ENCODE peak calls at places on chromosomes 3 and 15, in four cellular contexts. N, A, W and T are unnamed samples.

GRCh38 chr3:45381168-45381852 is 7.1 kb upstream of the LARS2 start:
- DNase-seq in N (no peak), W (peak; percentile 53), A (no peak), T (no peak)

GRCh38 chr3:127651516-127652172 is 21.1 kb upstream of the ABTB1 start:
- DNase-seq in N (no peak), W (no peak), A (no peak), T (no peak)

GRCh38 chr3:77601853-77602440 is 562.0 kb downstream of the ROBO2 start:
- DNase-seq in N (no peak), A (no peak), W (no peak), T (no peak)

GRCh38 chr3:28239108-28239507 is 2.3 kb upstream of the CMC1 start:
- DNase-seq in W (no peak), A (no peak), N (no peak), T (no peak)

GRCh38 chr3:5791558-5791957 is 604.1 kb downstream of the EDEM1 start:
- DNase-seq in W (no peak), N (no peak), A (no peak), T (no peak)

GRCh38 chr3:127070776-127071175 is 87.9 kb downstream of the PLXNA1 start:
- DNase-seq in N (no peak), W (no peak), A (no peak), T (no peak)

GRCh38 chr15:95603802-95604201 is 726.7 kb upstream of the NR2F2 start:
- DNase-seq in W (no peak), N (no peak), A (no peak), T (no peak)

GRCh38 chr3:56999547-56999946 is 60.9 kb upstream of the SPATA12 start:
- DNase-seq in N (no peak), W (no peak), A (no peak), T (no peak)

GRCh38 chr3:170670504-170670903 is 84.6 kb upstream of the SLC7A14 start:
- DNase-seq in A (no peak), N (no peak), W (no peak), T (no peak)

GRCh38 chr15:67805008-67805681 is 20.2 kb upstream of the SKOR1 start:
- DNase-seq in W (no peak), N (no peak), A (no peak), T (no peak)

GRCh38 chr15:87846746-87847145 is 409.8 kb downstream of the NTRK3 start:
- DNase-seq in A (no peak), N (no peak), W (no peak), T (no peak)

GRCh38 chr15:64687167-64688085 is 88.0 kb downstream of the RBPMS2 start:
- DNase-seq in W (no peak), N (no peak), A (no peak), T (no peak)

GRCh38 chr3:71991681-71992080 is 206.7 kb upstream of the PROK2 start:
- DNase-seq in N (no peak), W (no peak), A (no peak), T (no peak)

GRCh38 chr15:41779662-41780157 is 5.4 kb downstream of the MAPKBP1 start:
- DNase-seq in N (no peak), A (no peak), W (no peak), T (no peak)

GRCh38 chr3:188796122-188796631 is 375.6 kb upstream of the TPRG1 start:
- DNase-seq in N (no peak), W (no peak), A (no peak), T (no peak)

GRCh38 chr3:143977326-143978262 is 6.0 kb downstream of the DIPK2A start:
- DNase-seq in N (no peak), A (no peak), W (no peak), T (no peak)

GRCh38 chr15:70029297-70029701 is 68.4 kb downstream of the TLE3 start:
- DNase-seq in A (no peak), W (peak; percentile 39), N (no peak), T (no peak)

GRCh38 chr3:64163019-64163754 is 62.1 kb downstream of the PRICKLE2 start:
- DNase-seq in W (no peak), A (no peak), N (no peak), T (no peak)

GRCh38 chr15:23447107-23447500 is at the start of gene GOLGA6L2:
- DNase-seq in W (no peak), N (no peak), A (no peak), T (peak; percentile 19)

GRCh38 chr3:197236362-197236761 is 62.0 kb downstream of the DLG1 start:
- DNase-seq in W (no peak), N (no peak), A (no peak), T (no peak)

GRCh38 chr3:11910971-11911531 is 64.4 kb upstream of the TAMM41 start:
- DNase-seq in W (peak; percentile 74), A (no peak), N (no peak), T (no peak)

GRCh38 chr15:74961616-74962015 is 5.0 kb upstream of the RPP25 start:
- DNase-seq in W (no peak), N (no peak), A (no peak), T (no peak)

GRCh38 chr3:183061431-183062172 is 37.7 kb downstream of the MCCC1 start:
- DNase-seq in N (no peak), W (no peak), A (no peak), T (no peak)

GRCh38 chr3:27591321-27591711 is 107.1 kb upstream of the SLC4A7 start:
- DNase-seq in A (no peak), N (no peak), W (no peak), T (no peak)

GRCh38 chr15:65172531-65172930 is 12.6 kb downstream of the CLPX start:
- DNase-seq in N (no peak), A (no peak), W (no peak), T (no peak)

GRCh38 chr3:174198199-174198598 is 660.9 kb upstream of the NAALADL2 start:
- DNase-seq in W (no peak), N (no peak), A (no peak), T (no peak)

GRCh38 chr15:71682051-71682450 is 128.3 kb upstream of the NR2E3 start:
- DNase-seq in N (no peak), W (no peak), A (no peak), T (no peak)

GRCh38 chr15:75947117-75947516 is 43.4 kb downstream of the FBXO22 start:
- DNase-seq in A (peak; percentile 37), N (no peak), W (no peak), T (peak; percentile 82)

GRCh38 chr3:6578526-6578925 is 282.4 kb upstream of the GRM7 start:
- DNase-seq in N (no peak), W (no peak), A (no peak), T (no peak)

GRCh38 chr3:93994056-93994455 is 14.1 kb downstream of the ARL13B start:
- DNase-seq in A (no peak), N (no peak), W (no peak), T (no peak)

GRCh38 chr3:84077479-84077878 is 881.3 kb upstream of the CADM2 start:
- DNase-seq in A (no peak), W (no peak), N (no peak), T (no peak)

GRCh38 chr3:122092460-122093165 is 37.5 kb downstream of the CD86 start:
- DNase-seq in N (peak; percentile 2), A (no peak), W (peak; percentile 55), T (peak; percentile 45)

GRCh38 chr15:72965671-72966070 is 86.6 kb upstream of the NEO1 start:
- DNase-seq in N (no peak), W (no peak), A (no peak), T (no peak)

GRCh38 chr15:69523010-69524001 is 70.7 kb downstream of the RPLP1 start:
- DNase-seq in N (peak; percentile 52), A (no peak), W (peak; percentile 90), T (peak; percentile 56)

GRCh38 chr3:42036483-42036823 is 54.7 kb upstream of the TRAK1 start:
- DNase-seq in A (peak; percentile 99), W (no peak), N (no peak), T (peak; percentile 67)

GRCh38 chr3:4904801-4905695 is 74.2 kb upstream of the BHLHE40 start:
- DNase-seq in A (no peak), W (no peak), N (peak; percentile 35), T (peak; percentile 15)

GRCh38 chr15:29687204-29687768 is 135.0 kb downstream of the TJP1 start:
- DNase-seq in W (no peak), N (no peak), A (no peak), T (no peak)

GRCh38 chr15:45664451-45664850 is 29.6 kb downstream of the SQOR start:
- DNase-seq in A (no peak), W (no peak), N (no peak), T (no peak)